ENCODE peak calls at places on chromosomes 12 and 14, in four cellular contexts. N, U, A and C are unnamed samples.

GRCh38 chr12:115012861-115013667 is 329.1 kb upstream of the TBX3 start:
- DNase-seq in N (no peak), U (no peak), A (no peak), C (no peak)

GRCh38 chr12:105076098-105076497 is 8.2 kb downstream of the ALDH1L2 start:
- DNase-seq in N (no peak), U (peak), A (no peak), C (no peak)

GRCh38 chr14:95871531-95871930 is 5.1 kb upstream of the TUNAR start:
- DNase-seq in N (no peak), U (no peak), A (no peak), C (no peak)

GRCh38 chr12:6374028-6374780 is 1.2 kb downstream of the SCNN1A start:
- DNase-seq in N (no peak), U (no peak), A (no peak), C (no peak)

GRCh38 chr12:111673503-111673902 is 12.3 kb downstream of the BRAP start:
- DNase-seq in N (no peak), U (no peak), A (no peak), C (no peak)

GRCh38 chr14:105091335-105092123 is 26.3 kb upstream of the GPR132 start:
- DNase-seq in N (no peak), U (peak), A (no peak), C (no peak)

GRCh38 chr12:95214466-95214865 is 2.8 kb downstream of the FGD6 start:
- DNase-seq in N (no peak), U (no peak), A (no peak), C (no peak)

GRCh38 chr12:70386771-70387170 is 20.7 kb downstream of the KCNMB4 start:
- DNase-seq in N (no peak), U (no peak), A (no peak), C (no peak)

GRCh38 chr12:33586576-33586975 is 147.0 kb upstream of the SYT10 start:
- DNase-seq in N (no peak), U (no peak), A (no peak), C (no peak)

GRCh38 chr12:104653730-104654328 is 197.1 kb downstream of the CHST11 start:
- DNase-seq in N (no peak), U (no peak), A (no peak), C (no peak)

GRCh38 chr12:61232040-61232439 is 1028.2 kb upstream of the USP15 start:
- DNase-seq in N (no peak), U (no peak), A (no peak), C (no peak)

GRCh38 chr14:90287791-90288190 is 31.4 kb downstream of the PSMC1 start:
- DNase-seq in N (no peak), U (no peak), A (no peak), C (no peak)

GRCh38 chr14:52052289-52052943 is 16.4 kb downstream of the NID2 start:
- DNase-seq in N (no peak), U (no peak), A (no peak), C (no peak)

GRCh38 chr14:99675951-99676350 is 8.1 kb upstream of the CYP46A1 start:
- DNase-seq in N (no peak), U (no peak), A (no peak), C (no peak)

GRCh38 chr14:75428230-75429104 is 645 bp downstream of the JDP2 start:
- DNase-seq in N (peak), U (no peak), A (peak), C (peak)

GRCh38 chr14:54730156-54730961 is 163.4 kb downstream of the SAMD4A start:
- DNase-seq in N (no peak), U (no peak), A (no peak), C (no peak)

GRCh38 chr12:111597731-111598636 is 1.1 kb downstream of the ATXN2 start:
- DNase-seq in N (peak), U (no peak), A (peak), C (peak)

GRCh38 chr12:113136128-113136989 is 798 bp upstream of the RASAL1 start:
- DNase-seq in N (peak), U (no peak), A (peak), C (peak)

GRCh38 chr12:25904442-25904841 is 54.0 kb upstream of the RASSF8 start:
- DNase-seq in N (no peak), U (no peak), A (no peak), C (no peak)

GRCh38 chr12:49626169-49626835 is 2.9 kb downstream of the PRPF40B start:
- DNase-seq in N (no peak), U (no peak), A (no peak), C (peak)

GRCh38 chr14:65281991-65282908 is 130.3 kb upstream of the FUT8 start:
- DNase-seq in N (no peak), U (no peak), A (no peak), C (peak)

GRCh38 chr12:120739031-120739762 is 13.6 kb downstream of the ACADS start:
- DNase-seq in N (no peak), U (no peak), A (no peak), C (no peak)

GRCh38 chr14:29085546-29085945 is 319.0 kb downstream of the FOXG1 start:
- DNase-seq in N (no peak), U (no peak), A (no peak), C (no peak)

GRCh38 chr14:96089401-96089800 is 50.2 kb downstream of the C14orf132 start:
- DNase-seq in N (no peak), U (no peak), A (no peak), C (no peak)

GRCh38 chr12:14931359-14931758 is 7.0 kb downstream of the ERP27 start:
- DNase-seq in N (no peak), U (no peak), A (no peak), C (no peak)

GRCh38 chr12:22635812-22636211 is 10.8 kb downstream of the ETNK1 start:
- DNase-seq in N (no peak), U (no peak), A (no peak), C (no peak)

GRCh38 chr14:81221579-81222102 is 882 bp upstream of the GTF2A1 start:
- DNase-seq in N (no peak), U (no peak), A (no peak), C (no peak)

GRCh38 chr14:70655110-70655826 is 13.6 kb downstream of the TTC9 start:
- DNase-seq in N (no peak), U (no peak), A (peak), C (no peak)

GRCh38 chr14:101733211-101733610 is 28.3 kb upstream of the PPP2R5C start:
- DNase-seq in N (no peak), U (peak), A (no peak), C (no peak)

GRCh38 chr12:22755629-22756028 is 130.7 kb downstream of the ETNK1 start:
- DNase-seq in N (no peak), U (no peak), A (no peak), C (no peak)

GRCh38 chr14:85301506-85301905 is 228.4 kb upstream of the FLRT2 start:
- DNase-seq in N (no peak), U (no peak), A (no peak), C (no peak)

GRCh38 chr14:103949386-103949785 is 7.1 kb upstream of the RD3L start:
- DNase-seq in N (no peak), U (no peak), A (no peak), C (no peak)

GRCh38 chr12:18224745-18225144 is 36.6 kb upstream of the PIK3C2G start:
- DNase-seq in N (no peak), U (no peak), A (no peak), C (no peak)

GRCh38 chr12:106220561-106220960 is 27.3 kb downstream of the CKAP4 start:
- DNase-seq in N (no peak), U (no peak), A (no peak), C (no peak)

GRCh38 chr14:60768602-60769001 is 34.0 kb downstream of the MNAT1 start:
- DNase-seq in N (no peak), U (no peak), A (no peak), C (no peak)

GRCh38 chr12:107103516-107103915 is 10.2 kb upstream of the CRY1 start:
- DNase-seq in N (no peak), U (no peak), A (no peak), C (no peak)

GRCh38 chr12:88242161-88242925 is 100.2 kb downstream of the TMTC3 start:
- DNase-seq in N (no peak), U (peak), A (no peak), C (no peak)

GRCh38 chr14:75648066-75648838 is 12.4 kb downstream of the ERG28 start:
- DNase-seq in N (no peak), U (peak), A (no peak), C (no peak)

GRCh38 chr12:98421336-98421735 is 94.1 kb upstream of the TMPO start:
- DNase-seq in N (no peak), U (no peak), A (no peak), C (no peak)